ENCODE peak calls at places on chromosome 5, in ten cellular contexts. F is kidney; C is AG08396; W is CD8-positive, alpha-beta T cell; G is putamen; Z is Right ventricle myocardium superior; E is HS-27A; O is stimulated activated CD4-positive, alpha-beta T cell treated with anti-CD3 and anti-CD28 coated beads, Interleukin-4, amount 100 ng/mL, for 48 hours; T is choroid plexus epithelial cell; M is nucleus accumbens. A is an unnamed sample.

GRCh38 chr5:153584131-153584530 is 93.7 kb downstream of the GRIA1 start:
- DNase-seq in O (no peak), E (no peak), F (no peak), C (no peak), W (no peak), M (no peak), T (no peak), G (no peak), Z (no peak), A (no peak)

GRCh38 chr5:72179816-72180440 is 72.7 kb downstream of the MAP1B start:
- DNase-seq in T (no peak), F (no peak), C (no peak), M (peak; percentile 31), E (no peak), G (no peak), O (no peak), W (no peak), Z (no peak), A (no peak)

GRCh38 chr5:174097486-174098185 is 52.1 kb downstream of the NSG2 start:
- DNase-seq in Z (no peak), W (no peak), T (no peak), M (no peak), G (no peak), F (no peak), E (no peak), C (no peak), O (no peak), A (no peak)

GRCh38 chr5:35859101-35859661 is 2.5 kb downstream of the IL7R start:
- DNase-seq in M (no peak), F (no peak), W (no peak), E (peak; percentile 82), Z (no peak), T (peak; percentile 5), C (peak; percentile 30), G (peak; percentile 16), O (no peak), A (no peak)

GRCh38 chr5:108295588-108296368 is 86.1 kb downstream of the FBXL17 start:
- DNase-seq in T (peak; percentile 43), W (no peak), G (no peak), E (no peak), M (no peak), C (no peak), F (no peak), O (no peak), Z (no peak), A (no peak)

GRCh38 chr5:119250946-119251901 is 104.6 kb upstream of the TNFAIP8 start:
- DNase-seq in O (no peak), W (no peak), Z (no peak), T (no peak), M (no peak), F (no peak), G (no peak), E (no peak), C (no peak), A (no peak)

GRCh38 chr5:179126506-179126991 is 66.4 kb downstream of the ZNF354C start:
- DNase-seq in G (no peak), M (no peak), F (peak; percentile 62), T (no peak), E (no peak), W (no peak), Z (no peak), C (no peak), O (no peak), A (no peak)

GRCh38 chr5:146877178-146877681 is 1.3 kb downstream of the PPP2R2B start:
- DNase-seq in E (no peak), F (no peak), G (peak; percentile 50), Z (no peak), W (peak; percentile 7), M (peak; percentile 4), T (no peak), C (no peak), O (no peak), A (no peak)

GRCh38 chr5:134625559-134625958 is 7.1 kb downstream of the SAR1B start:
- DNase-seq in Z (no peak), F (no peak), O (no peak), T (no peak), G (no peak), M (no peak), W (no peak), C (no peak), E (no peak), A (no peak)

GRCh38 chr5:76729373-76730290 is 13.7 kb downstream of the F2R start:
- DNase-seq in G (no peak), M (no peak), F (no peak), Z (no peak), C (no peak), E (no peak), W (no peak), T (no peak), O (no peak), A (no peak)

GRCh38 chr5:167512111-167512510 is 779.3 kb upstream of the WWC1 start:
- DNase-seq in C (no peak), M (no peak), E (no peak), T (no peak), F (no peak), W (no peak), G (no peak), O (no peak), Z (no peak), A (no peak)

GRCh38 chr5:14097998-14098471 is 45.1 kb upstream of the TRIO start:
- DNase-seq in Z (no peak), T (peak; percentile 57), G (no peak), O (no peak), C (peak; percentile 25), E (peak; percentile 79), W (no peak), F (no peak), M (no peak), A (no peak)

GRCh38 chr5:56328753-56329560 is 95.8 kb upstream of the ANKRD55 start:
- DNase-seq in O (no peak), W (no peak), Z (no peak), F (no peak), T (peak; percentile 80), E (no peak), M (no peak), C (no peak), G (no peak), A (no peak)

GRCh38 chr5:1944408-1944807 is 61.7 kb upstream of the IRX4 start:
- DNase-seq in O (no peak), T (no peak), Z (no peak), W (no peak), M (no peak), C (no peak), F (no peak), E (no peak), G (no peak), A (no peak)

GRCh38 chr5:72788851-72789505 is 27.5 kb upstream of the TNPO1 start:
- DNase-seq in F (no peak), W (no peak), C (peak; percentile 12), Z (no peak), O (no peak), G (no peak), T (peak; percentile 24), M (no peak), E (no peak), A (no peak)

GRCh38 chr5:122515709-122516431 is 203.8 kb downstream of the SNCAIP start:
- DNase-seq in W (no peak), Z (no peak), E (peak; percentile 19), O (no peak), T (peak; percentile 92), M (no peak), G (peak; percentile 3), C (peak; percentile 62), F (no peak), A (no peak)

A was measured in gastrocnemius medialis.